ENCODE peak calls at places on chromosomes 6 and 20, in ten cellular contexts. V is adrenal gland; M is dorsolateral prefrontal cortex; K is T-helper 17 cell; U is EL; E is NCI-H2081; Q is AG04450; O is cardiac muscle cell; C is stimulated activated CD8-positive, alpha-beta memory T cell treated with anti-CD3 and anti-CD28 coated beads, Interleukin-12 subunit alpha, Interleukin-12 subunit beta, amount 100 ng/mL, for 4 hours; I is NCI-H774. B is an unnamed sample.

GRCh38 chr6:25053875-25054371 is 118.2 kb upstream of the RIPOR2 start:
- DNase-seq in K (no peak), I (no peak), V (no peak), Q (peak; percentile 59), M (no peak), U (peak; percentile 62), E (no peak), O (peak; percentile 24), C (no peak), B (peak; percentile 11)

GRCh38 chr20:35674921-35675320 is 10.2 kb upstream of the CPNE1 start:
- DNase-seq in Q (no peak), O (no peak), I (no peak), K (no peak), C (no peak), V (no peak), E (no peak), M (no peak), U (no peak), B (no peak)

GRCh38 chr6:157763129-157763893 is 59.7 kb upstream of the SNX9 start:
- DNase-seq in C (no peak), U (peak; percentile 71), O (no peak), M (no peak), Q (no peak), I (peak; percentile 95), K (peak; percentile 39), V (peak; percentile 91), E (peak; percentile 83), B (peak; percentile 80)

GRCh38 chr6:77337392-77337791 is 125.9 kb downstream of the HTR1B start:
- DNase-seq in U (no peak), V (no peak), C (no peak), Q (no peak), I (no peak), M (no peak), E (no peak), K (no peak), O (no peak), B (no peak)

GRCh38 chr6:127051571-127052260 is 66.8 kb upstream of the RSPO3 start:
- DNase-seq in U (peak; percentile 88), M (no peak), O (no peak), V (no peak), C (no peak), Q (no peak), I (no peak), E (no peak), K (no peak), B (peak; percentile 82)

GRCh38 chr6:139588076-139588639 is 213.7 kb upstream of the CITED2 start:
- DNase-seq in O (peak; percentile 65), U (peak; percentile 77), M (no peak), E (peak; percentile 90), Q (no peak), V (no peak), K (no peak), I (peak; percentile 85), C (no peak), B (peak; percentile 78)

GRCh38 chr6:145723646-145724045 is 11.7 kb downstream of the EPM2A start:
- DNase-seq in K (no peak), U (peak; percentile 24), I (no peak), M (no peak), O (no peak), E (no peak), C (no peak), Q (no peak), V (no peak), B (no peak)

GRCh38 chr6:42720739-42721138 is 1.7 kb downstream of the PRPH2 start:
- DNase-seq in C (no peak), U (peak; percentile 49), M (no peak), O (no peak), V (no peak), I (no peak), E (no peak), K (no peak), Q (no peak), B (no peak)

GRCh38 chr6:38259736-38260135 is 380.0 kb downstream of the BTBD9 start:
- DNase-seq in Q (no peak), V (no peak), C (no peak), I (no peak), K (no peak), U (peak; percentile 73), M (no peak), O (no peak), E (no peak), B (no peak)

GRCh38 chr6:108831104-108831503 is 17.1 kb upstream of the ARMC2 start:
- DNase-seq in Q (no peak), U (no peak), E (no peak), M (no peak), C (no peak), O (no peak), I (no peak), K (no peak), V (no peak), B (no peak)

GRCh38 chr20:46583411-46584214 is 33.2 kb upstream of the OCSTAMP start:
- DNase-seq in K (no peak), E (no peak), V (no peak), C (no peak), Q (no peak), O (no peak), I (no peak), U (no peak), M (no peak), B (no peak)

GRCh38 chr6:107813555-107814194 is 10.4 kb downstream of the SCML4 start:
- DNase-seq in Q (no peak), V (no peak), E (no peak), C (no peak), U (no peak), O (no peak), I (no peak), K (no peak), M (no peak), B (no peak)

GRCh38 chr20:25987073-25987927 is 290.6 kb upstream of the ZNF337 start:
- DNase-seq in C (peak; percentile 30), U (peak; percentile 45), M (no peak), E (peak; percentile 3), I (peak; percentile 15), K (peak; percentile 29), Q (no peak), V (no peak), O (peak; percentile 27), B (peak; percentile 23)

GRCh38 chr6:167888098-167888497 is 61.4 kb downstream of the AFDN start:
- DNase-seq in E (no peak), K (no peak), U (no peak), V (no peak), O (no peak), Q (no peak), C (no peak), M (no peak), I (no peak), B (no peak)

GRCh38 chr6:31791324-31792089 is 4.0 kb downstream of the VARS1 start:
- DNase-seq in C (no peak), E (peak; percentile 4), Q (no peak), K (no peak), M (no peak), O (peak; percentile 78), U (peak; percentile 61), V (peak; percentile 40), I (no peak), B (no peak)

GRCh38 chr6:1379026-1379809 is 10.2 kb upstream of the FOXF2 start:
- DNase-seq in I (no peak), V (no peak), M (no peak), U (no peak), O (no peak), E (no peak), C (no peak), Q (no peak), K (no peak), B (no peak)

GRCh38 chr6:39530201-39530759 is 194.9 kb downstream of the KIF6 start:
- DNase-seq in Q (no peak), K (no peak), U (peak; percentile 14), V (peak; percentile 33), E (no peak), C (no peak), I (no peak), O (no peak), M (no peak), B (no peak)

GRCh38 chr6:43828711-43829110 is 58.7 kb downstream of the VEGFA start:
- DNase-seq in K (no peak), M (no peak), C (no peak), I (peak; percentile 5), U (no peak), Q (no peak), E (no peak), V (no peak), O (peak; percentile 68), B (no peak)

GRCh38 chr6:115004204-115004603 is 661.4 kb upstream of the HS3ST5 start:
- DNase-seq in C (no peak), U (no peak), E (no peak), K (no peak), Q (no peak), O (no peak), I (no peak), V (no peak), M (no peak), B (no peak)

GRCh38 chr6:116443105-116443504 is 18.1 kb upstream of the CALHM6 start:
- DNase-seq in E (no peak), I (no peak), K (no peak), U (no peak), M (no peak), C (no peak), O (no peak), V (no peak), Q (no peak), B (no peak)

GRCh38 chr6:140879861-140880260 is 1252.9 kb upstream of the GJE1 start:
- DNase-seq in U (peak; percentile 52), C (no peak), M (no peak), O (no peak), E (no peak), V (no peak), Q (peak; percentile 13), I (no peak), K (no peak), B (no peak)

GRCh38 chr6:108581932-108582500 is 21.3 kb downstream of the FOXO3 start:
- DNase-seq in K (no peak), C (no peak), V (no peak), M (no peak), E (no peak), I (no peak), O (no peak), Q (no peak), U (no peak), B (no peak)

GRCh38 chr6:6319947-6320811 is at the start of gene F13A1:
- DNase-seq in C (no peak), Q (no peak), O (no peak), K (no peak), U (no peak), I (peak; percentile 24), V (peak; percentile 25), M (peak; percentile 55), E (no peak), B (no peak)

GRCh38 chr6:169663468-169663867 is 38.4 kb downstream of the WDR27 start:
- DNase-seq in I (peak; percentile 59), M (no peak), V (no peak), E (no peak), Q (no peak), O (no peak), U (no peak), C (no peak), K (no peak), B (no peak)

GRCh38 chr6:112649853-112650252 is 302.7 kb downstream of the RFPL4B start:
- DNase-seq in K (no peak), U (no peak), V (no peak), I (no peak), C (no peak), Q (no peak), O (no peak), E (no peak), M (no peak), B (no peak)

GRCh38 chr6:169092375-169092774 is 161.3 kb downstream of the THBS2 start:
- DNase-seq in O (no peak), K (no peak), V (no peak), M (no peak), I (no peak), Q (no peak), E (no peak), U (no peak), C (no peak), B (no peak)

GRCh38 chr6:116278478-116278822 is 1.3 kb downstream of the TSPYL1 start:
- DNase-seq in U (no peak), M (no peak), Q (no peak), I (no peak), K (no peak), C (no peak), E (no peak), O (no peak), V (no peak), B (no peak)

GRCh38 chr20:4406627-4407026 is 315.1 kb upstream of the PRND start:
- DNase-seq in M (no peak), Q (peak; percentile 59), C (no peak), E (no peak), V (no peak), I (no peak), U (peak; percentile 90), K (no peak), O (no peak), B (peak; percentile 26)

B was measured in HS-27A.